ENCODE peak calls at places on chromosomes 1 and 21, in eight cellular contexts. K, Q, T, O, M, F, W and G are unnamed samples.

GRCh38 chr1:4710592-4711190 is 56.3 kb downstream of the AJAP1 start:
- DNase-seq in F (no peak), O (no peak), T (peak), W (no peak), K (no peak), Q (no peak), M (no peak), G (no peak)

GRCh38 chr21:46393451-46393940 is 65.2 kb upstream of the DIP2A start:
- DNase-seq in W (no peak), K (no peak), Q (no peak), M (peak), T (no peak), O (no peak), F (no peak), G (no peak)

GRCh38 chr1:200038987-200039848 is 11.7 kb downstream of the NR5A2 start:
- DNase-seq in K (no peak), F (no peak), Q (no peak), W (no peak), O (peak), T (peak), M (no peak), G (no peak)

GRCh38 chr1:111956155-111956817 is 33.2 kb downstream of the KCND3 start:
- DNase-seq in Q (no peak), O (no peak), T (peak), F (no peak), W (peak), M (no peak), K (no peak), G (no peak)

GRCh38 chr1:214842856-214843255 is 239.7 kb upstream of the KCNK2 start:
- DNase-seq in Q (no peak), F (no peak), O (peak), K (no peak), T (no peak), W (no peak), M (no peak), G (no peak)

GRCh38 chr1:40914927-40915569 is 52.9 kb upstream of the CITED4 start:
- DNase-seq in K (no peak), M (no peak), F (no peak), Q (no peak), T (no peak), W (no peak), O (no peak), G (no peak)

GRCh38 chr1:234570336-234570735 is 39.6 kb downstream of the IRF2BP2 start:
- DNase-seq in T (no peak), F (no peak), K (no peak), M (no peak), W (no peak), Q (no peak), O (no peak), G (no peak)

GRCh38 chr1:155137129-155137528 is 1.5 kb downstream of the SLC50A1 start:
- DNase-seq in W (no peak), T (no peak), O (no peak), M (no peak), Q (no peak), F (no peak), K (no peak), G (no peak)

GRCh38 chr1:42380617-42381423 is at the start of gene RIMKLA:
- DNase-seq in Q (peak), T (peak), K (no peak), W (peak), O (peak), M (peak), F (peak), G (peak)

GRCh38 chr1:184945034-184945433 is 29.3 kb downstream of the NIBAN1 start:
- DNase-seq in T (no peak), O (peak), K (no peak), W (peak), F (no peak), Q (no peak), M (no peak), G (no peak)

GRCh38 chr1:171985639-171986038 is 144.3 kb downstream of the DNM3 start:
- DNase-seq in Q (no peak), O (no peak), F (no peak), W (peak), M (peak), T (no peak), K (no peak), G (no peak)

GRCh38 chr1:196317535-196318522 is 290.4 kb downstream of the KCNT2 start:
- DNase-seq in W (peak), T (no peak), Q (no peak), M (peak), O (peak), K (no peak), F (no peak), G (peak)

GRCh38 chr1:208433086-208433485 is 188.9 kb upstream of the PLXNA2 start:
- DNase-seq in K (no peak), M (no peak), O (peak), W (no peak), T (no peak), F (no peak), Q (no peak), G (no peak)

GRCh38 chr1:212703991-212704564 is 4.4 kb upstream of the BATF3 start:
- DNase-seq in K (no peak), O (no peak), W (no peak), T (no peak), F (no peak), Q (no peak), M (no peak), G (no peak)

GRCh38 chr1:84997667-84998600 is 1.0 kb upstream of the MCOLN2 start:
- DNase-seq in F (no peak), K (no peak), Q (no peak), W (no peak), T (peak), O (peak), M (peak), G (no peak)

GRCh38 chr1:89286549-89287181 is 14.0 kb upstream of the GBP5 start:
- DNase-seq in T (no peak), M (no peak), O (no peak), F (no peak), Q (no peak), W (no peak), K (no peak), G (no peak)